ENCODE peak calls at places on chromosomes 12 and 14, in six cellular contexts. One of them, this sample, is unnamed.

GRCh38 chr12:127655691-127656090 is 611.3 kb upstream of the TMEM132C start:
- DNase-seq in uterus: no peak
- DNase-seq in glutamatergic neuron: no peak
- DNase-seq in psoas muscle: no peak
- DNase-seq in dorsolateral prefrontal cortex: no peak
- DNase-seq in B cell: no peak
- DNase-seq in this sample: no peak

GRCh38 chr14:55417955-55418354 is 6.3 kb upstream of the ATG14 start:
- DNase-seq in psoas muscle: no peak
- DNase-seq in uterus: no peak
- DNase-seq in B cell: no peak
- DNase-seq in glutamatergic neuron: no peak
- DNase-seq in dorsolateral prefrontal cortex: no peak
- DNase-seq in this sample: no peak

GRCh38 chr12:66279127-66279712 is 23.1 kb upstream of the HELB start:
- DNase-seq in uterus: no peak
- DNase-seq in B cell: no peak
- DNase-seq in dorsolateral prefrontal cortex: no peak
- DNase-seq in glutamatergic neuron: peak
- DNase-seq in psoas muscle: no peak
- DNase-seq in this sample: no peak

GRCh38 chr14:21014761-21015190 is 10.1 kb downstream of the NDRG2 start:
- DNase-seq in B cell: peak
- DNase-seq in glutamatergic neuron: peak
- DNase-seq in dorsolateral prefrontal cortex: peak
- DNase-seq in psoas muscle: peak
- DNase-seq in uterus: peak
- DNase-seq in this sample: peak

GRCh38 chr12:116690016-116690709 is 47.7 kb downstream of the SPRING1 start:
- DNase-seq in B cell: no peak
- DNase-seq in dorsolateral prefrontal cortex: no peak
- DNase-seq in uterus: no peak
- DNase-seq in psoas muscle: no peak
- DNase-seq in glutamatergic neuron: no peak
- DNase-seq in this sample: no peak

GRCh38 chr12:52327086-52327829 is 6.1 kb upstream of the KRT83 start:
- DNase-seq in B cell: peak
- DNase-seq in uterus: peak
- DNase-seq in psoas muscle: peak
- DNase-seq in glutamatergic neuron: peak
- DNase-seq in dorsolateral prefrontal cortex: peak
- DNase-seq in this sample: peak

GRCh38 chr14:100666851-100667250 is 59.8 kb upstream of the DLK1 start:
- DNase-seq in dorsolateral prefrontal cortex: no peak
- DNase-seq in B cell: no peak
- DNase-seq in psoas muscle: no peak
- DNase-seq in glutamatergic neuron: no peak
- DNase-seq in uterus: no peak
- DNase-seq in this sample: no peak

GRCh38 chr12:24356189-24356708 is 406.8 kb upstream of the SOX5 start:
- DNase-seq in psoas muscle: no peak
- DNase-seq in dorsolateral prefrontal cortex: no peak
- DNase-seq in glutamatergic neuron: no peak
- DNase-seq in B cell: no peak
- DNase-seq in uterus: no peak
- DNase-seq in this sample: no peak

GRCh38 chr14:68694516-68695235 is 98.2 kb downstream of the ZFP36L1 start:
- DNase-seq in psoas muscle: no peak
- DNase-seq in glutamatergic neuron: no peak
- DNase-seq in uterus: peak
- DNase-seq in B cell: no peak
- DNase-seq in dorsolateral prefrontal cortex: no peak
- DNase-seq in this sample: no peak

GRCh38 chr14:92400579-92401444 is 77.8 kb downstream of the SLC24A4 start:
- DNase-seq in glutamatergic neuron: no peak
- DNase-seq in uterus: no peak
- DNase-seq in B cell: peak
- DNase-seq in dorsolateral prefrontal cortex: no peak
- DNase-seq in psoas muscle: no peak
- DNase-seq in this sample: no peak

GRCh38 chr12:778615-779014 is 26.2 kb downstream of the WNK1 start:
- DNase-seq in dorsolateral prefrontal cortex: no peak
- DNase-seq in psoas muscle: no peak
- DNase-seq in uterus: no peak
- DNase-seq in B cell: no peak
- DNase-seq in glutamatergic neuron: no peak
- DNase-seq in this sample: no peak

GRCh38 chr12:89245090-89245489 is 107.2 kb downstream of the DUSP6 start:
- DNase-seq in uterus: no peak
- DNase-seq in B cell: peak
- DNase-seq in glutamatergic neuron: no peak
- DNase-seq in dorsolateral prefrontal cortex: no peak
- DNase-seq in psoas muscle: no peak
- DNase-seq in this sample: no peak

GRCh38 chr12:126797525-126797924 is 1469.4 kb upstream of the TMEM132C start:
- DNase-seq in dorsolateral prefrontal cortex: no peak
- DNase-seq in psoas muscle: no peak
- DNase-seq in uterus: no peak
- DNase-seq in B cell: no peak
- DNase-seq in glutamatergic neuron: no peak
- DNase-seq in this sample: no peak

GRCh38 chr14:38662781-38663180 is 406.9 kb upstream of the CLEC14A start:
- DNase-seq in B cell: no peak
- DNase-seq in dorsolateral prefrontal cortex: no peak
- DNase-seq in psoas muscle: no peak
- DNase-seq in glutamatergic neuron: no peak
- DNase-seq in uterus: no peak
- DNase-seq in this sample: no peak

GRCh38 chr12:131111446-131111845 is 157.7 kb downstream of the ADGRD1 start:
- DNase-seq in B cell: no peak
- DNase-seq in glutamatergic neuron: no peak
- DNase-seq in dorsolateral prefrontal cortex: no peak
- DNase-seq in uterus: no peak
- DNase-seq in psoas muscle: no peak
- DNase-seq in this sample: no peak

GRCh38 chr12:109065154-109065852 is 12.9 kb downstream of the USP30 start:
- DNase-seq in psoas muscle: no peak
- DNase-seq in uterus: no peak
- DNase-seq in glutamatergic neuron: no peak
- DNase-seq in B cell: no peak
- DNase-seq in dorsolateral prefrontal cortex: no peak
- DNase-seq in this sample: peak

GRCh38 chr14:88955470-88955869 is 131.0 kb downstream of the TTC8 start:
- DNase-seq in B cell: no peak
- DNase-seq in dorsolateral prefrontal cortex: no peak
- DNase-seq in psoas muscle: no peak
- DNase-seq in uterus: no peak
- DNase-seq in glutamatergic neuron: no peak
- DNase-seq in this sample: no peak

GRCh38 chr12:2664721-2665577 is 129.8 kb upstream of the FKBP4 start:
- DNase-seq in uterus: peak
- DNase-seq in B cell: no peak
- DNase-seq in glutamatergic neuron: no peak
- DNase-seq in psoas muscle: no peak
- DNase-seq in dorsolateral prefrontal cortex: no peak
- DNase-seq in this sample: peak

GRCh38 chr14:102655154-102655553 is 62.7 kb downstream of the RCOR1 start:
- DNase-seq in psoas muscle: no peak
- DNase-seq in uterus: no peak
- DNase-seq in B cell: no peak
- DNase-seq in glutamatergic neuron: no peak
- DNase-seq in dorsolateral prefrontal cortex: no peak
- DNase-seq in this sample: no peak

GRCh38 chr12:57558864-57559263 is 9.0 kb downstream of the KIF5A start:
- DNase-seq in glutamatergic neuron: no peak
- DNase-seq in dorsolateral prefrontal cortex: no peak
- DNase-seq in uterus: no peak
- DNase-seq in psoas muscle: no peak
- DNase-seq in B cell: no peak
- DNase-seq in this sample: no peak

GRCh38 chr12:125125271-125125670 is 60.0 kb downstream of the AACS start:
- DNase-seq in dorsolateral prefrontal cortex: no peak
- DNase-seq in uterus: no peak
- DNase-seq in psoas muscle: no peak
- DNase-seq in glutamatergic neuron: no peak
- DNase-seq in B cell: no peak
- DNase-seq in this sample: no peak

GRCh38 chr14:67464377-67464776 is 24.1 kb downstream of the TMEM229B start:
- DNase-seq in dorsolateral prefrontal cortex: no peak
- DNase-seq in B cell: no peak
- DNase-seq in glutamatergic neuron: no peak
- DNase-seq in psoas muscle: no peak
- DNase-seq in uterus: no peak
- DNase-seq in this sample: no peak

GRCh38 chr14:22226381-22226780 is 362.6 kb downstream of the DAD1 start:
- DNase-seq in glutamatergic neuron: no peak
- DNase-seq in uterus: no peak
- DNase-seq in psoas muscle: no peak
- DNase-seq in dorsolateral prefrontal cortex: no peak
- DNase-seq in B cell: peak
- DNase-seq in this sample: no peak

GRCh38 chr14:103056322-103057027 is 874 bp downstream of the CDC42BPB start:
- DNase-seq in dorsolateral prefrontal cortex: no peak
- DNase-seq in B cell: no peak
- DNase-seq in glutamatergic neuron: peak
- DNase-seq in uterus: peak
- DNase-seq in psoas muscle: peak
- DNase-seq in this sample: no peak

DNA sequence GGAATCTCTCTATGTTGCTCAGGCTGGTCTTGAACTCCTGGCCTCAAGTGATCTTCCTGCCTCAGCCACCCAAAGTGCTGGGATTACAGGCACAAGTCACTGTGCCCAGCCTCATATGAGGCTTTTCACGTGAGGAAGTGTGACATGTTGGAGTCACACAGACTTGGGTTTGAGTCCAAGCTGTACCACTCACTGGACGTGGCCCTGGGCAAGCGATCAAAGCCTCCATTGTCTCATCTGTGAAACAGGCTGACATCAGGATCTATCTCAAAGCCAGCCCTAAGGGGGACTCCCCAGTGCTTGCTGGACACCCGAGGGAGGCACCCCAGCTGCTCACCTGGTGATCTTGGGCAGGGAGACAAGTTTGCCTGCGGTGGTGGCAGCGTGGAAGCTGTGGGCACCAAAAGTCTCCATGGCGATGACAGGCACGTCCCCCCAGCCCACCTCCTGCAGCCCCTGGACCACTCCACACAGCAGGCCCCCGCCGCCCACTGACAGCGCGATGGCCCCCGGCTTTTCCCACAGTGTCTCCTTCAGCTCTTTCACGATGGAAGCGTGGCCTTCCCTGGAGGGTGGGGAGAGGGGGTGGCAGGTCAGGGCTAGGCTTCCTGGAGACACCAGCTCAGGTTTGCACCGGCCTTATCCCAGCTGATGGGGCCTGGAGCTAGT is 6.7 kb downstream of the SDS start:
- DNase-seq in uterus: no peak
- DNase-seq in glutamatergic neuron: no peak
- DNase-seq in dorsolateral prefrontal cortex: peak
- DNase-seq in B cell: no peak
- DNase-seq in psoas muscle: no peak
- DNase-seq in this sample: no peak
- TF ChIP-seq CTCF in uterus: no peak
- TF ChIP-seq CTCF in glutamatergic neuron: no peak
- TF ChIP-seq CTCF in dorsolateral prefrontal cortex: no peak
- TF ChIP-seq CTCF in B cell: no peak
- TF ChIP-seq CTCF in psoas muscle: no peak
- TF ChIP-seq CTCF in this sample: no peak

GRCh38 chr12:67855103-67855502 is 134.1 kb upstream of the IFNG-AS1 start:
- DNase-seq in glutamatergic neuron: no peak
- DNase-seq in dorsolateral prefrontal cortex: no peak
- DNase-seq in B cell: no peak
- DNase-seq in psoas muscle: no peak
- DNase-seq in uterus: no peak
- DNase-seq in this sample: no peak
- TF ChIP-seq CTCF in glutamatergic neuron: no peak
- TF ChIP-seq CTCF in dorsolateral prefrontal cortex: no peak
- TF ChIP-seq CTCF in B cell: no peak
- TF ChIP-seq CTCF in psoas muscle: no peak
- TF ChIP-seq CTCF in uterus: no peak
- TF ChIP-seq CTCF in this sample: no peak

GRCh38 chr14:35725934-35726333 is 83.2 kb downstream of the RALGAPA1 start:
- DNase-seq in B cell: no peak
- DNase-seq in uterus: no peak
- DNase-seq in dorsolateral prefrontal cortex: no peak
- DNase-seq in glutamatergic neuron: no peak
- DNase-seq in psoas muscle: no peak
- DNase-seq in this sample: no peak

GRCh38 chr14:35727764-35728163 is 81.3 kb downstream of the RALGAPA1 start:
- DNase-seq in glutamatergic neuron: no peak
- DNase-seq in psoas muscle: no peak
- DNase-seq in dorsolateral prefrontal cortex: no peak
- DNase-seq in B cell: no peak
- DNase-seq in uterus: no peak
- DNase-seq in this sample: no peak

DNA sequence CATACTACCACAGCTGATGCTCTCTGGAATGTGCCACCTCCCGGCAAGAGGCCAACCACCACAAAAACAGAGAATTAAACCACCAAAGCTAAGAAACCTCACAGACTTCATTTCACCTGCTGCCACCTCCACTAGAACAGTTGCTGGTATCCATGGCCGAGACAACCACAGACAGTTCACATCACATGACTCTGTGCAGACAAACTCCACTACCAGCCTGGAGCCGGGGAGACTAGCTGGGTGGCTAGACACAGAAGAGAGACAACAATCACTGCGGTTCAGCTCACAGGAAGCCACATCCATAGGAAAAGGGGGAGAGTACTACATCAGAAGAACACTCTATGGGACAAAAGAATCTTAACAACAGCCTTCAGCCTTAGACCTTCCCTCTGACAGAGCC is 78.2 kb downstream of the RALGAPA1 start:
- DNase-seq in psoas muscle: no peak
- DNase-seq in glutamatergic neuron: no peak
- DNase-seq in B cell: no peak
- DNase-seq in dorsolateral prefrontal cortex: no peak
- DNase-seq in uterus: no peak
- DNase-seq in this sample: no peak
- TF ChIP-seq CTCF in psoas muscle: no peak
- TF ChIP-seq CTCF in glutamatergic neuron: no peak
- TF ChIP-seq CTCF in B cell: no peak
- TF ChIP-seq CTCF in dorsolateral prefrontal cortex: no peak
- TF ChIP-seq CTCF in uterus: no peak
- TF ChIP-seq CTCF in this sample: no peak

GRCh38 chr14:93537962-93538361 is 107.2 kb downstream of the UNC79 start:
- DNase-seq in glutamatergic neuron: no peak
- DNase-seq in psoas muscle: no peak
- DNase-seq in dorsolateral prefrontal cortex: no peak
- DNase-seq in uterus: no peak
- DNase-seq in B cell: no peak
- DNase-seq in this sample: no peak

GRCh38 chr14:93538411-93538810 is 107.7 kb downstream of the UNC79 start:
- DNase-seq in glutamatergic neuron: peak
- DNase-seq in uterus: no peak
- DNase-seq in psoas muscle: no peak
- DNase-seq in dorsolateral prefrontal cortex: no peak
- DNase-seq in B cell: no peak
- DNase-seq in this sample: no peak

GRCh38 chr14:93540235-93540634 is 109.5 kb downstream of the UNC79 start:
- DNase-seq in glutamatergic neuron: no peak
- DNase-seq in psoas muscle: no peak
- DNase-seq in uterus: no peak
- DNase-seq in dorsolateral prefrontal cortex: no peak
- DNase-seq in B cell: no peak
- DNase-seq in this sample: no peak

GRCh38 chr14:93533864-93534263 is 103.1 kb downstream of the UNC79 start:
- DNase-seq in B cell: peak
- DNase-seq in uterus: no peak
- DNase-seq in glutamatergic neuron: no peak
- DNase-seq in dorsolateral prefrontal cortex: no peak
- DNase-seq in psoas muscle: no peak
- DNase-seq in this sample: no peak

GRCh38 chr14:93536945-93537344 is 106.2 kb downstream of the UNC79 start:
- DNase-seq in psoas muscle: no peak
- DNase-seq in dorsolateral prefrontal cortex: no peak
- DNase-seq in B cell: peak
- DNase-seq in glutamatergic neuron: no peak
- DNase-seq in uterus: no peak
- DNase-seq in this sample: no peak
- TF ChIP-seq CTCF in psoas muscle: no peak
- TF ChIP-seq CTCF in dorsolateral prefrontal cortex: no peak
- TF ChIP-seq CTCF in B cell: peak
- TF ChIP-seq CTCF in glutamatergic neuron: no peak
- TF ChIP-seq CTCF in uterus: no peak
- TF ChIP-seq CTCF in this sample: no peak

This sample was measured in osteocyte.